ENCODE peak calls at places on chromosome 14, in eight cellular contexts. Z is kidney epithelial cell; N is CD8-positive, alpha-beta T cell; X is GM18507; J is left colon; L is effector CD4-positive, alpha-beta T cell; A is CD4-positive, alpha-beta T cell; O is heart right ventricle. I is an unnamed sample.

GRCh38 chr14:50675597-50675996 is 7.5 kb upstream of the SAV1 start:
- DNase-seq in Z (no peak), N (no peak), X (no peak), J (no peak), L (no peak), A (no peak), O (no peak), I (no peak)

GRCh38 chr14:92726135-92726932 is 22.1 kb downstream of the LGMN start:
- DNase-seq in Z (peak; percentile 57), N (peak; percentile 39), X (no peak), J (peak; percentile 84), L (no peak), A (no peak), O (peak; percentile 52), I (no peak)

GRCh38 chr14:71212683-71213107 is 305.4 kb downstream of the PCNX1 start:
- DNase-seq in Z (no peak), N (no peak), X (no peak), J (no peak), L (no peak), A (no peak), O (no peak), I (no peak)

GRCh38 chr14:68622856-68623255 is 170.0 kb downstream of the ZFP36L1 start:
- DNase-seq in Z (no peak), N (no peak), X (no peak), J (no peak), L (no peak), A (no peak), O (no peak), I (peak; percentile 13)

GRCh38 chr14:98931126-98931525 is 340.9 kb downstream of the BCL11B start:
- DNase-seq in Z (no peak), N (no peak), X (no peak), J (no peak), L (no peak), A (no peak), O (no peak), I (no peak)

GRCh38 chr14:81582420-81582819 is 48.8 kb upstream of the SEL1L start:
- DNase-seq in Z (no peak), N (no peak), X (no peak), J (no peak), L (no peak), A (no peak), O (no peak), I (no peak)

GRCh38 chr14:89368490-89369477 is 48.2 kb downstream of the FOXN3 start:
- DNase-seq in Z (no peak), N (no peak), X (no peak), J (no peak), L (no peak), A (no peak), O (no peak), I (no peak)

GRCh38 chr14:103385994-103386491 is 828 bp downstream of the MARK3 start:
- DNase-seq in Z (no peak), N (peak; percentile 46), X (no peak), J (peak; percentile 55), L (peak; percentile 32), A (peak; percentile 25), O (peak; percentile 21), I (no peak)

GRCh38 chr14:90553921-90554336 is 157.1 kb downstream of the CALM1 start:
- DNase-seq in Z (no peak), N (no peak), X (no peak), J (no peak), L (no peak), A (no peak), O (no peak), I (no peak)

I was measured in endodermal cell.